ENCODE peak calls at places on chromosomes 7 and 10, in five cellular contexts. V, F, H, R and M are unnamed samples.

GRCh38 chr10:36872702-36873393 is 252.6 kb upstream of the ANKRD30A start:
- DNase-seq in V (no peak), R (no peak), H (no peak), F (no peak), M (no peak)

GRCh38 chr7:132130497-132130896 is 445.8 kb downstream of the PLXNA4 start:
- DNase-seq in V (no peak), R (no peak), H (no peak), F (peak; percentile 67), M (no peak)

GRCh38 chr7:110075450-110075849 is 1015.5 kb upstream of the LRRN3 start:
- DNase-seq in R (no peak), F (no peak), H (no peak), V (no peak), M (no peak)

GRCh38 chr7:3244241-3244814 is 56.7 kb upstream of the SDK1 start:
- DNase-seq in F (peak; percentile 66), R (peak; percentile 84), H (no peak), V (no peak), M (no peak)

GRCh38 chr10:132814469-132814856 is 28.5 kb upstream of the NKX6-2 start:
- DNase-seq in F (no peak), R (no peak), V (no peak), H (peak; percentile 39), M (peak; percentile 53)

GRCh38 chr10:113132651-113133088 is 182.6 kb downstream of the TCF7L2 start:
- DNase-seq in V (no peak), R (peak; percentile 56), H (no peak), F (no peak), M (no peak)

GRCh38 chr7:11540271-11540761 is 291.7 kb downstream of the THSD7A start:
- DNase-seq in V (no peak), H (no peak), R (peak; percentile 80), F (peak; percentile 62), M (no peak)

GRCh38 chr7:159197066-159197975 is 52.7 kb upstream of the VIPR2 start:
- DNase-seq in F (no peak), V (no peak), R (no peak), H (peak; percentile 75), M (no peak)

GRCh38 chr7:156612930-156613329 is 27.6 kb upstream of the RNF32 start:
- DNase-seq in F (no peak), H (peak; percentile 90), R (no peak), V (no peak), M (no peak)

GRCh38 chr7:128167791-128168666 is 73.0 kb upstream of the LEP start:
- DNase-seq in R (no peak), V (peak; percentile 36), H (peak; percentile 58), F (no peak), M (no peak)